ENCODE peak calls at places on chromosomes 1 and 21, in four cellular contexts. One of them, this sample, is unnamed.

GRCh38 chr1:9384751-9385245 is 92.1 kb downstream of the SPSB1 start:
- DNase-seq in fibroblast of mammary gland: no peak
- DNase-seq in endodermal cell: no peak
- DNase-seq in GM20000: no peak
- DNase-seq in this sample: no peak

GRCh38 chr1:177310326-177310725 is 139.6 kb downstream of the BRINP2 start:
- DNase-seq in fibroblast of mammary gland: peak; percentile 82
- DNase-seq in endodermal cell: no peak
- DNase-seq in GM20000: no peak
- DNase-seq in this sample: no peak

GRCh38 chr1:221823566-221823965 is 81.7 kb upstream of the DUSP10 start:
- DNase-seq in fibroblast of mammary gland: no peak
- DNase-seq in endodermal cell: no peak
- DNase-seq in GM20000: no peak
- DNase-seq in this sample: no peak

GRCh38 chr1:55640708-55641473 is 425.7 kb upstream of the USP24 start:
- DNase-seq in fibroblast of mammary gland: peak; percentile 55
- DNase-seq in endodermal cell: peak; percentile 47
- DNase-seq in GM20000: peak; percentile 59
- DNase-seq in this sample: peak; percentile 64

GRCh38 chr1:192053661-192054060 is 104.6 kb upstream of the RGS18 start:
- DNase-seq in fibroblast of mammary gland: no peak
- DNase-seq in endodermal cell: no peak
- DNase-seq in GM20000: no peak
- DNase-seq in this sample: no peak

GRCh38 chr1:2539312-2539907 is 9.3 kb upstream of the HES5 start:
- DNase-seq in fibroblast of mammary gland: no peak
- DNase-seq in endodermal cell: peak; percentile 93
- DNase-seq in GM20000: no peak
- DNase-seq in this sample: no peak

GRCh38 chr1:186620951-186621350 is 59.3 kb downstream of the PTGS2 start:
- DNase-seq in fibroblast of mammary gland: peak; percentile 97
- DNase-seq in endodermal cell: no peak
- DNase-seq in GM20000: no peak
- DNase-seq in this sample: peak; percentile 96

GRCh38 chr1:201667479-201667878 is 128.6 kb downstream of the NAV1 start:
- DNase-seq in fibroblast of mammary gland: no peak
- DNase-seq in endodermal cell: no peak
- DNase-seq in GM20000: no peak
- DNase-seq in this sample: no peak

GRCh38 chr1:32768110-32768857 is 48.9 kb downstream of the YARS1 start:
- DNase-seq in fibroblast of mammary gland: no peak
- DNase-seq in endodermal cell: no peak
- DNase-seq in GM20000: peak; percentile 12
- DNase-seq in this sample: no peak

GRCh38 chr1:172824199-172824598 is 165.3 kb downstream of the FASLG start:
- DNase-seq in fibroblast of mammary gland: peak; percentile 72
- DNase-seq in endodermal cell: no peak
- DNase-seq in GM20000: no peak
- DNase-seq in this sample: no peak

GRCh38 chr1:22854688-22855565 is 117.7 kb downstream of the LACTBL1 start:
- DNase-seq in fibroblast of mammary gland: no peak
- DNase-seq in endodermal cell: peak; percentile 77
- DNase-seq in GM20000: no peak
- DNase-seq in this sample: no peak

GRCh38 chr1:17194133-17194475 is 10.8 kb upstream of the PADI1 start:
- DNase-seq in fibroblast of mammary gland: no peak
- DNase-seq in endodermal cell: peak; percentile 36
- DNase-seq in GM20000: no peak
- DNase-seq in this sample: no peak

GRCh38 chr21:31780944-31781343 is 49.0 kb upstream of the SCAF4 start:
- DNase-seq in fibroblast of mammary gland: no peak
- DNase-seq in endodermal cell: no peak
- DNase-seq in GM20000: no peak
- DNase-seq in this sample: no peak

GRCh38 chr1:4787551-4787950 is 133.1 kb downstream of the AJAP1 start:
- DNase-seq in fibroblast of mammary gland: no peak
- DNase-seq in endodermal cell: no peak
- DNase-seq in GM20000: no peak
- DNase-seq in this sample: no peak

GRCh38 chr1:202135221-202135721 is 9.3 kb downstream of the ARL8A start:
- DNase-seq in fibroblast of mammary gland: peak; percentile 64
- DNase-seq in endodermal cell: peak; percentile 82
- DNase-seq in GM20000: peak; percentile 91
- DNase-seq in this sample: peak; percentile 48

GRCh38 chr1:214441119-214441518 is 110.3 kb downstream of the PTPN14 start:
- DNase-seq in fibroblast of mammary gland: no peak
- DNase-seq in endodermal cell: no peak
- DNase-seq in GM20000: no peak
- DNase-seq in this sample: peak; percentile 96

GRCh38 chr1:119188926-119189325 is 48.5 kb upstream of the WARS2 start:
- DNase-seq in fibroblast of mammary gland: peak; percentile 14
- DNase-seq in endodermal cell: no peak
- DNase-seq in GM20000: no peak
- DNase-seq in this sample: no peak

GRCh38 chr1:212451416-212452322 is 18.9 kb downstream of the NENF start:
- DNase-seq in fibroblast of mammary gland: no peak
- DNase-seq in endodermal cell: no peak
- DNase-seq in GM20000: no peak
- DNase-seq in this sample: no peak

GRCh38 chr1:169574336-169574735 is 11.9 kb downstream of the F5 start:
- DNase-seq in fibroblast of mammary gland: no peak
- DNase-seq in endodermal cell: no peak
- DNase-seq in GM20000: no peak
- DNase-seq in this sample: no peak

GRCh38 chr21:27802816-27803475 is 836.1 kb upstream of the ADAMTS5 start:
- DNase-seq in fibroblast of mammary gland: peak; percentile 60
- DNase-seq in endodermal cell: peak; percentile 86
- DNase-seq in GM20000: peak; percentile 8
- DNase-seq in this sample: peak; percentile 34

GRCh38 chr1:204600968-204601367 is 84.6 kb downstream of the LRRN2 start:
- DNase-seq in fibroblast of mammary gland: no peak
- DNase-seq in endodermal cell: peak; percentile 72
- DNase-seq in GM20000: no peak
- DNase-seq in this sample: no peak

GRCh38 chr1:49051647-49052046 is 275.0 kb upstream of the BEND5 start:
- DNase-seq in fibroblast of mammary gland: no peak
- DNase-seq in endodermal cell: no peak
- DNase-seq in GM20000: no peak
- DNase-seq in this sample: no peak

GRCh38 chr1:46202975-46203737 is at the start of gene LURAP1:
- DNase-seq in fibroblast of mammary gland: peak; percentile 86
- DNase-seq in endodermal cell: peak; percentile 84
- DNase-seq in GM20000: peak; percentile 72
- DNase-seq in this sample: peak; percentile 71

GRCh38 chr1:54371038-54371935 is 34.9 kb downstream of the SSBP3 start:
- DNase-seq in fibroblast of mammary gland: no peak
- DNase-seq in endodermal cell: no peak
- DNase-seq in GM20000: no peak
- DNase-seq in this sample: no peak

GRCh38 chr1:245316791-245317190 is 162.0 kb downstream of the KIF26B start:
- DNase-seq in fibroblast of mammary gland: no peak
- DNase-seq in endodermal cell: no peak
- DNase-seq in GM20000: no peak
- DNase-seq in this sample: no peak

GRCh38 chr1:207186503-207186902 is 82.5 kb downstream of the C4BPA start:
- DNase-seq in fibroblast of mammary gland: peak; percentile 4
- DNase-seq in endodermal cell: no peak
- DNase-seq in GM20000: no peak
- DNase-seq in this sample: peak; percentile 28

GRCh38 chr1:42973304-42973703 is 14.6 kb upstream of the SLC2A1 start:
- DNase-seq in fibroblast of mammary gland: no peak
- DNase-seq in endodermal cell: no peak
- DNase-seq in GM20000: no peak
- DNase-seq in this sample: peak; percentile 71

GRCh38 chr1:81832573-81832972 is 31.8 kb downstream of the ADGRL2 start:
- DNase-seq in fibroblast of mammary gland: peak; percentile 89
- DNase-seq in endodermal cell: no peak
- DNase-seq in GM20000: no peak
- DNase-seq in this sample: peak; percentile 26

GRCh38 chr1:111406325-111406768 is 21.2 kb downstream of the OVGP1 start:
- DNase-seq in fibroblast of mammary gland: peak; percentile 31
- DNase-seq in endodermal cell: no peak
- DNase-seq in GM20000: peak; percentile 57
- DNase-seq in this sample: no peak

GRCh38 chr1:75472089-75472970 is 138.6 kb downstream of the SLC44A5 start:
- DNase-seq in fibroblast of mammary gland: no peak
- DNase-seq in endodermal cell: no peak
- DNase-seq in GM20000: no peak
- DNase-seq in this sample: no peak

GRCh38 chr1:18572022-18572920 is 58.4 kb upstream of the PAX7 start:
- DNase-seq in fibroblast of mammary gland: no peak
- DNase-seq in endodermal cell: no peak
- DNase-seq in GM20000: no peak
- DNase-seq in this sample: no peak

GRCh38 chr1:192435704-192436103 is 118.9 kb downstream of the RGS21 start:
- DNase-seq in fibroblast of mammary gland: no peak
- DNase-seq in endodermal cell: no peak
- DNase-seq in GM20000: no peak
- DNase-seq in this sample: no peak

GRCh38 chr1:241990040-241990439 is 8.9 kb downstream of the MAP1LC3C start:
- DNase-seq in fibroblast of mammary gland: peak; percentile 99
- DNase-seq in endodermal cell: peak; percentile 80
- DNase-seq in GM20000: no peak
- DNase-seq in this sample: peak; percentile 96

GRCh38 chr1:202575906-202576653 is 134.2 kb downstream of the SYT2 start:
- DNase-seq in fibroblast of mammary gland: peak; percentile 46
- DNase-seq in endodermal cell: no peak
- DNase-seq in GM20000: no peak
- DNase-seq in this sample: peak; percentile 80

GRCh38 chr21:43283136-43283924 is 114.5 kb downstream of the CRYAA start:
- DNase-seq in fibroblast of mammary gland: no peak
- DNase-seq in endodermal cell: no peak
- DNase-seq in GM20000: no peak
- DNase-seq in this sample: no peak

GRCh38 chr1:68197459-68197858 is 34.9 kb downstream of the WLS start:
- DNase-seq in fibroblast of mammary gland: no peak
- DNase-seq in endodermal cell: no peak
- DNase-seq in GM20000: no peak
- DNase-seq in this sample: no peak

GRCh38 chr1:238029126-238029525 is 138.4 kb upstream of the ZP4 start:
- DNase-seq in fibroblast of mammary gland: no peak
- DNase-seq in endodermal cell: no peak
- DNase-seq in GM20000: no peak
- DNase-seq in this sample: no peak

GRCh38 chr1:30732277-30732996 is 9.1 kb upstream of the MATN1 start:
- DNase-seq in fibroblast of mammary gland: no peak
- DNase-seq in endodermal cell: no peak
- DNase-seq in GM20000: peak; percentile 54
- DNase-seq in this sample: no peak

GRCh38 chr21:41251961-41252642 is 64.5 kb upstream of the FAM3B start:
- DNase-seq in fibroblast of mammary gland: peak; percentile 70
- DNase-seq in endodermal cell: peak; percentile 17
- DNase-seq in GM20000: no peak
- DNase-seq in this sample: peak; percentile 12
- TF ChIP-seq CTCF in fibroblast of mammary gland: no peak
- TF ChIP-seq CTCF in endodermal cell: no peak
- TF ChIP-seq CTCF in GM20000: no peak
- TF ChIP-seq CTCF in this sample: no peak

GRCh38 chr1:24316659-24317058 is 2.5 kb upstream of the GRHL3 start:
- DNase-seq in fibroblast of mammary gland: no peak
- DNase-seq in endodermal cell: no peak
- DNase-seq in GM20000: no peak
- DNase-seq in this sample: no peak
- TF ChIP-seq CTCF in fibroblast of mammary gland: no peak
- TF ChIP-seq CTCF in endodermal cell: peak; percentile 33
- TF ChIP-seq CTCF in GM20000: no peak
- TF ChIP-seq CTCF in this sample: no peak

DNA sequence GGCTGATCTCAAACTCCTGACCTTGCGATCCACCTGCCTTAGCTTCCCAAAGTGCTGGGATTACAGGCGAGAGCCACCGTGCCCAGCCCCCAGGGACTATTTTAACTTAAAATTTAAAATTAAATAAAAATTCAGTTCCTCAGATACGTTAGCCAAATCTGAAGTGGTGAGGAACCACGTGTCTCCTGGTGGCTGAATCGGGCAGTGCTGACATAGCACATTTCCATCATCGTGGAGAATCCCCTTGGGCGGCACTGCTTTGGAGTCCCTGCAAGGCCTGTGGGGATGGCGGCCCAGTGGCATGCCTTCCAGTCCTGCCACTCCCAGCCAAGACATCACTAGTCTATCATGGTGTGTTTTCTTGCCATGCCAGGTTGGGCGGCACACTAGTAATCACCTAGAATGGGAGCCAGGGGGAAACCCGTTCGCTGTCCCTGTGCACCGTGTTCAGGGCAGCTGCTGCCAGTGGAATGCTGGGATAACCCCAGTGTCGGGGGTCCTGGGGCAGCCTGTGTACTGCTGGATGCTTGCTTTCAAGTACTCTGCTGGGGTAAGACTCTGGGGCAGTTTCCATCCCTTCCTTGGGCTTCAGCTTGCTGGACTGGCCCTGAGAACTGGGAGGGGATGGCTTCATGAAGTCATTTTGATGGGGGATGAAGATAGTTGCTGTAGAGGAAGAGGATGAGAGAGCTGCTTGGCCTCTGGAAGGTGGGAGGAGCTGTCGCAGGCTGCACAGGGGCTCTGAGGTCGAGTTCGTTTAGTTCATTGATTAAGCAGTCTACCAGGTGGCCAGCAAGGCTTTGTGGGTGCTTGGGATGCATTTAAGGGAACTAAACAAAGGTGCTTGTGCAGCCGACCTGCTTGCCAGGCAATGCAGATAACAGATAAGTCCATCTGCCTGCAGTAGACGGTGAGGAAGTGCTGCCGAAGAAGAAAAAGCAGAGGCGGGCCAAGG is 4.6 kb downstream of the ZBTB48 start:
- DNase-seq in fibroblast of mammary gland: no peak
- DNase-seq in endodermal cell: no peak
- DNase-seq in GM20000: no peak
- DNase-seq in this sample: no peak
- TF ChIP-seq CTCF in fibroblast of mammary gland: peak; percentile 3
- TF ChIP-seq CTCF in endodermal cell: peak; percentile 66
- TF ChIP-seq CTCF in GM20000: no peak
- TF ChIP-seq CTCF in this sample: peak; percentile 64

GRCh38 chr21:36480618-36481017 is 696 bp upstream of the CLDN14 start:
- DNase-seq in fibroblast of mammary gland: no peak
- DNase-seq in endodermal cell: no peak
- DNase-seq in GM20000: no peak
- DNase-seq in this sample: no peak
- TF ChIP-seq CTCF in fibroblast of mammary gland: no peak
- TF ChIP-seq CTCF in endodermal cell: no peak
- TF ChIP-seq CTCF in GM20000: no peak
- TF ChIP-seq CTCF in this sample: no peak